ENCODE peak calls at places on chromosomes 3 and 15, in eight cellular contexts. P, E, B, V, I, W, X and J are unnamed samples.

GRCh38 chr15:77944002-77944867 is 133.3 kb downstream of the TBC1D2B start:
- DNase-seq in P (peak), E (peak), B (peak), V (peak), I (no peak), W (peak), X (peak), J (peak)

GRCh38 chr15:64232400-64232799 is 69.6 kb upstream of the PPIB start:
- DNase-seq in P (no peak), E (peak), B (peak), V (no peak), I (no peak), W (peak), X (peak), J (peak)

GRCh38 chr3:66376568-66376967 is 124.3 kb downstream of the LRIG1 start:
- DNase-seq in P (no peak), E (peak), B (no peak), V (no peak), I (no peak), W (peak), X (peak), J (peak)

GRCh38 chr15:99324082-99324620 is 72.9 kb downstream of the LRRC28 start:
- DNase-seq in P (no peak), E (peak), B (peak), V (peak), I (no peak), W (no peak), X (peak), J (peak)

GRCh38 chr3:19250959-19251610 is 102.8 kb downstream of the KCNH8 start:
- DNase-seq in P (no peak), E (no peak), B (no peak), V (no peak), I (no peak), W (no peak), X (no peak), J (no peak)

GRCh38 chr3:37519661-37520060 is 342.0 kb upstream of the CTDSPL start:
- DNase-seq in P (no peak), E (no peak), B (peak), V (no peak), I (no peak), W (no peak), X (no peak), J (no peak)

GRCh38 chr15:95261546-95261945 is 1030.2 kb downstream of the MCTP2 start:
- DNase-seq in P (no peak), E (no peak), B (no peak), V (no peak), I (no peak), W (no peak), X (no peak), J (peak)

GRCh38 chr3:72273615-72274014 is 488.7 kb upstream of the PROK2 start:
- DNase-seq in P (no peak), E (peak), B (no peak), V (no peak), I (no peak), W (no peak), X (peak), J (no peak)

GRCh38 chr3:15933439-15934144 is 135.8 kb upstream of the ANKRD28 start:
- DNase-seq in P (no peak), E (no peak), B (no peak), V (no peak), I (no peak), W (no peak), X (peak), J (peak)

GRCh38 chr15:58399737-58400136 is 32.1 kb upstream of the LIPC start:
- DNase-seq in P (no peak), E (no peak), B (no peak), V (no peak), I (no peak), W (no peak), X (no peak), J (no peak)

GRCh38 chr3:139258276-139258675 is 85.5 kb upstream of the MRPS22 start:
- DNase-seq in P (no peak), E (no peak), B (no peak), V (no peak), I (no peak), W (no peak), X (no peak), J (no peak)

GRCh38 chr3:34056951-34057390 is 258.5 kb downstream of the PDCD6IP start:
- DNase-seq in P (no peak), E (no peak), B (peak), V (peak), I (no peak), W (no peak), X (peak), J (peak)

GRCh38 chr3:156675744-156676466 is 1.5 kb downstream of the TIPARP start:
- DNase-seq in P (peak), E (no peak), B (peak), V (peak), I (peak), W (peak), X (peak), J (peak)

GRCh38 chr15:85498471-85498870 is 118.1 kb downstream of the AKAP13 start:
- DNase-seq in P (no peak), E (no peak), B (no peak), V (no peak), I (no peak), W (no peak), X (no peak), J (no peak)

GRCh38 chr15:90296996-90297395 is 31.5 kb downstream of the NGRN start:
- DNase-seq in P (no peak), E (no peak), B (peak), V (no peak), I (no peak), W (no peak), X (no peak), J (no peak)

GRCh38 chr3:13526626-13526949 is 22.3 kb upstream of the FBLN2 start:
- DNase-seq in P (no peak), E (no peak), B (no peak), V (no peak), I (no peak), W (no peak), X (no peak), J (no peak)